ENCODE peak calls at places on chromosomes 5 and 9, in five cellular contexts. One of them, this sample, is unnamed.

GRCh38 chr5:15634771-15635347 is 134.9 kb downstream of the FBXL7 start:
- DNase-seq in cardiac muscle cell: no peak
- DNase-seq in GM12878: no peak
- DNase-seq in IMR-90: no peak
- DNase-seq in fibroblast of lung: no peak
- DNase-seq in this sample: no peak

GRCh38 chr5:23064710-23065109 is 211.6 kb upstream of the CDH12 start:
- DNase-seq in cardiac muscle cell: no peak
- DNase-seq in GM12878: no peak
- DNase-seq in IMR-90: no peak
- DNase-seq in fibroblast of lung: no peak
- DNase-seq in this sample: no peak

GRCh38 chr5:71794061-71794695 is 75.1 kb downstream of the CARTPT start:
- DNase-seq in fibroblast of lung: no peak
- DNase-seq in cardiac muscle cell: no peak
- DNase-seq in GM12878: no peak
- DNase-seq in IMR-90: no peak
- DNase-seq in this sample: no peak

GRCh38 chr5:154813736-154814135 is 36.7 kb downstream of the FAXDC2 start:
- DNase-seq in fibroblast of lung: no peak
- DNase-seq in cardiac muscle cell: no peak
- DNase-seq in IMR-90: no peak
- DNase-seq in GM12878: no peak
- DNase-seq in this sample: no peak

GRCh38 chr5:171924493-171925122 is 81.8 kb downstream of the FBXW11 start:
- DNase-seq in cardiac muscle cell: no peak
- DNase-seq in fibroblast of lung: no peak
- DNase-seq in GM12878: no peak
- DNase-seq in IMR-90: no peak
- DNase-seq in this sample: no peak

GRCh38 chr5:24850911-24851310 is 206.1 kb upstream of the CDH10 start:
- DNase-seq in fibroblast of lung: no peak
- DNase-seq in cardiac muscle cell: no peak
- DNase-seq in GM12878: no peak
- DNase-seq in IMR-90: no peak
- DNase-seq in this sample: no peak

GRCh38 chr9:79917417-79917816 is 345.7 kb downstream of the TLE4 start:
- DNase-seq in cardiac muscle cell: no peak
- DNase-seq in GM12878: no peak
- DNase-seq in fibroblast of lung: no peak
- DNase-seq in IMR-90: no peak
- DNase-seq in this sample: no peak

GRCh38 chr9:16003785-16004184 is 450.9 kb downstream of the CCDC171 start:
- DNase-seq in IMR-90: no peak
- DNase-seq in cardiac muscle cell: no peak
- DNase-seq in GM12878: no peak
- DNase-seq in fibroblast of lung: no peak
- DNase-seq in this sample: peak

GRCh38 chr5:67240846-67241245 is 44.2 kb upstream of the CD180 start:
- DNase-seq in fibroblast of lung: no peak
- DNase-seq in cardiac muscle cell: no peak
- DNase-seq in GM12878: no peak
- DNase-seq in IMR-90: no peak
- DNase-seq in this sample: no peak

GRCh38 chr9:75903785-75904360 is 13.4 kb downstream of the PCSK5 start:
- DNase-seq in fibroblast of lung: no peak
- DNase-seq in GM12878: no peak
- DNase-seq in cardiac muscle cell: no peak
- DNase-seq in IMR-90: peak
- DNase-seq in this sample: peak

GRCh38 chr5:5316333-5316732 is 106.1 kb upstream of the ICE1 start:
- DNase-seq in GM12878: no peak
- DNase-seq in IMR-90: no peak
- DNase-seq in fibroblast of lung: no peak
- DNase-seq in cardiac muscle cell: no peak
- DNase-seq in this sample: peak

GRCh38 chr5:108369167-108369566 is 12.7 kb downstream of the FBXL17 start:
- DNase-seq in fibroblast of lung: no peak
- DNase-seq in IMR-90: no peak
- DNase-seq in cardiac muscle cell: no peak
- DNase-seq in GM12878: no peak
- DNase-seq in this sample: no peak
- H3K4me3 ChIP-seq in fibroblast of lung: no peak
- H3K4me3 ChIP-seq in IMR-90: no peak
- H3K4me3 ChIP-seq in cardiac muscle cell: no peak
- H3K4me3 ChIP-seq in GM12878: no peak
- H3K4me3 ChIP-seq in this sample: no peak

GRCh38 chr9:98673681-98674080 is 35.1 kb downstream of the GABBR2 start:
- DNase-seq in fibroblast of lung: no peak
- DNase-seq in GM12878: no peak
- DNase-seq in IMR-90: no peak
- DNase-seq in cardiac muscle cell: no peak
- DNase-seq in this sample: no peak

GRCh38 chr9:98678244-98678842 is 30.4 kb downstream of the GABBR2 start:
- DNase-seq in GM12878: no peak
- DNase-seq in cardiac muscle cell: peak
- DNase-seq in fibroblast of lung: peak
- DNase-seq in IMR-90: no peak
- DNase-seq in this sample: peak
- TF ChIP-seq CTCF in GM12878: peak
- TF ChIP-seq CTCF in cardiac muscle cell: peak
- TF ChIP-seq CTCF in fibroblast of lung: peak
- TF ChIP-seq CTCF in IMR-90: peak
- TF ChIP-seq CTCF in this sample: peak

GRCh38 chr5:31269259-31269658 is 75.8 kb downstream of the CDH6 start:
- DNase-seq in cardiac muscle cell: no peak
- DNase-seq in fibroblast of lung: no peak
- DNase-seq in IMR-90: no peak
- DNase-seq in GM12878: no peak
- DNase-seq in this sample: no peak

GRCh38 chr5:31270396-31270795 is 76.9 kb downstream of the CDH6 start:
- DNase-seq in cardiac muscle cell: peak
- DNase-seq in GM12878: no peak
- DNase-seq in IMR-90: peak
- DNase-seq in fibroblast of lung: peak
- DNase-seq in this sample: peak

GRCh38 chr5:31273161-31273560 is 79.7 kb downstream of the CDH6 start:
- DNase-seq in fibroblast of lung: no peak
- DNase-seq in cardiac muscle cell: peak
- DNase-seq in GM12878: no peak
- DNase-seq in IMR-90: peak
- DNase-seq in this sample: no peak

GRCh38 chr5:31271567-31271966 is 78.1 kb downstream of the CDH6 start:
- DNase-seq in GM12878: no peak
- DNase-seq in cardiac muscle cell: no peak
- DNase-seq in fibroblast of lung: no peak
- DNase-seq in IMR-90: no peak
- DNase-seq in this sample: no peak

DNA sequence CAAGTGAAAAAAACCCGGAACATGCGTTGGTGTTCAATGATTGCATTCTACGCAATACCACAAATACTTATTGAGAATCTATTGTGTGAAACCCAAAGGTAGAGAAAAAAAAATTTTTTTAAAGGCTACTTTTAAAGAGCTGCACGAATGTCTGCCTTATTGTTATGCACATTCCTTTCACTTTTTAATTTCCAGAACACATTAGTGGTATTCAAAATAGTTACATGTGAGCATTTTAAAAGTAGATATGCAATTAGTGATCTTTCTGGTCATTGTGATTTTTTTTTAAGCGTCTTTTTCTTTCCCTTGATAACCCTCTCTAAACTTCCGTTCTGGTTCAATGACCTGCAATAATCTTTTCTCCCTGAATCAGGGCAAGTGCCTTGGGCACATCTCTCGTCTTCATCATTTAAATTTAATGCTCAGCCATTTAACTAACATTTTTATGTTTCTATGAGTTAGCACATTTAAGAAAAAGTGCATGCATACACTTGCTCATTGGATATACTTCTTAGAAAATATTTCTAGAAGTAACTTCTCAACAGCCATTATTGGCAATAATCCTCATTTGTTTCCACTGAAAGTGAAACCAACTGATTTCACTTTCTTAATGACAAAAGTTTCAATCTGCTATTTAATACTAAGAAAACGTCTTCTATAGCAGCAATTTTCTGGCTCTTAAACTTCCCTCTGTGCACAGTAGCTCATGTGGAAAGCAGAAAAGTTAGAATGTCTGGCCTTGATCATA is 80.3 kb downstream of the CDH6 start:
- DNase-seq in GM12878: peak
- DNase-seq in cardiac muscle cell: no peak
- DNase-seq in IMR-90: no peak
- DNase-seq in fibroblast of lung: peak
- DNase-seq in this sample: peak
- H3K4me3 ChIP-seq in GM12878: peak
- H3K4me3 ChIP-seq in cardiac muscle cell: no peak
- H3K4me3 ChIP-seq in IMR-90: peak
- H3K4me3 ChIP-seq in fibroblast of lung: peak
- H3K4me3 ChIP-seq in this sample: no peak

DNA sequence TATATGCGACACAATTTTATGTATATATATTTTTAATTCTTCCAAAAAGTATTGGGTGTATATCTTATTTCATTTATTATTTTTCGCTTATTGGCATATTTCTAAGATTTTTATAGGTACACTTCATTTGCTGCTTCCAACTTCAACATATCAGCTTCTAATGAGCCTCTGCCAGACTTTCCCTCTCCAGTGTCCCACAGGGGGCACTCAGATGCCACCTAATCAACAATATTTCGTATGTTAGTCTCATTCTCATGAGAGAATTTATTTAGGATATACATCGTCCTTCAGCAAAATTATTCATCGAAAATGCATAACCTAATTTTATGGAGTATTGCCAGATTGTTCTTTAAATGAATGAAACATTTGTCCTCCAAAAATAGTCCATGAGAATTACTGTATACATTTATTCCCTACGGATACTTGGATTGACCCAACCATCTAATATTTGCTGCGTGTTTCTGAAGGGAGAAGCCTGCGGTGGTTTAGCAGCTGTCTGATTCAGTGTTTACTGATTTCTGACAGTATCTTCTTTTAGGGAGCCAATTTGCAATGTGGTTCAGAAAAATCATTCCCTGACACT is 100.6 kb upstream of the SELENOP start:
- DNase-seq in cardiac muscle cell: peak
- DNase-seq in GM12878: no peak
- DNase-seq in fibroblast of lung: peak
- DNase-seq in IMR-90: peak
- DNase-seq in this sample: peak
- TF ChIP-seq CTCF in cardiac muscle cell: peak
- TF ChIP-seq CTCF in GM12878: peak
- TF ChIP-seq CTCF in fibroblast of lung: peak
- TF ChIP-seq CTCF in IMR-90: peak
- TF ChIP-seq CTCF in this sample: peak

GRCh38 chr9:131728546-131728910 is 11.3 kb downstream of the RAPGEF1 start:
- DNase-seq in fibroblast of lung: no peak
- DNase-seq in IMR-90: no peak
- DNase-seq in GM12878: no peak
- DNase-seq in cardiac muscle cell: no peak
- DNase-seq in this sample: no peak
- H3K4me3 ChIP-seq in fibroblast of lung: no peak
- H3K4me3 ChIP-seq in IMR-90: no peak
- H3K4me3 ChIP-seq in GM12878: peak
- H3K4me3 ChIP-seq in cardiac muscle cell: no peak
- H3K4me3 ChIP-seq in this sample: no peak

DNA sequence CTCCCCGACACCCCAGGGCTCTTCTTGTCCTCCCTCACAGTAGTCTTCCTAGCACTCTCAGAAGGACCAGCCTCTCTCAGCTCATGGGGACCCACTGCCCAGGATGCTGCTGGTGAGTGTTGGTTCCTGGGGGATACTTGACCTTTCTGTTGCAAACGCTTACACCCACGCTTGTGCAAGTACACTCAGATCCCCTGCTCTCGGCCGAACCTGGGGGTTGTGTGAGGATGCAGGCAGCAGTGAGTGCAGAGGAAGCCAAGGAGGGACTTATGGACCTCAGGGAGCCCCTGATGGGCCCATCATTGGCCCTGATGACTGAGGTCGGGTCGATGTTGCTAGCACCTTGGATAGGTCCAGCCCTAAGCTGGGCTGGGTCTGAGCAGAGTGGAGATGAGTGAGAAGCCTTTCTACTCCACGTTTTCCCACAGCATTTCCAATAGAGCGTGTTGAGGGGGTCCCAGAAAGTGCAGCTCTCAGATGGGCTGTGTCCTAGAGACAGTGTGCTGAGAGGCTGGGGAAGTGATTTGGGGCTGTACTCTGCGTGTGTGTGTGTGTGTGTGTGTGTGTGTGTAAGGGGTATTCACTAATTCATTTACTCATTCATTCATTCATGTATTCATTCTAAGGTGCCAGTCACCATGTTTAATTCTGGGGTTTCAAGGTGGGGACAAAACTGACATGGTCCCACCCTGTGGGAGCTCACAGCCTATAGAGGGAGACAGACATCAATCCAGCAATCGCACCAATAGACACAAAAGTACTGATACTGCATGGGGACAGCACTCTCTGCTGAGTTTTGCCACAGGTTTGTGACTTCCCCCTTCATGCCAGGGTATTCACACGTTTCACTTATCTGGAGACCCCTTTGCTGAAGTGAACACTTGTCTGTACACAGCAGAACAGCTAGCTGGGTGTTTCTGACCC is 25.2 kb upstream of the PITX1 start:
- DNase-seq in cardiac muscle cell: no peak
- DNase-seq in IMR-90: no peak
- DNase-seq in fibroblast of lung: no peak
- DNase-seq in GM12878: no peak
- DNase-seq in this sample: no peak
- TF ChIP-seq CTCF in cardiac muscle cell: no peak
- TF ChIP-seq CTCF in IMR-90: no peak
- TF ChIP-seq CTCF in fibroblast of lung: peak
- TF ChIP-seq CTCF in GM12878: no peak
- TF ChIP-seq CTCF in this sample: peak

GRCh38 chr5:57302643-57303042 is 128.8 kb downstream of the GPBP1 start:
- DNase-seq in cardiac muscle cell: no peak
- DNase-seq in fibroblast of lung: peak
- DNase-seq in IMR-90: peak
- DNase-seq in GM12878: no peak
- DNase-seq in this sample: peak

GRCh38 chr5:57298295-57298984 is 124.6 kb downstream of the GPBP1 start:
- DNase-seq in cardiac muscle cell: peak
- DNase-seq in IMR-90: peak
- DNase-seq in GM12878: peak
- DNase-seq in fibroblast of lung: peak
- DNase-seq in this sample: peak

GRCh38 chr5:57299945-57300344 is 126.1 kb downstream of the GPBP1 start:
- DNase-seq in cardiac muscle cell: no peak
- DNase-seq in GM12878: no peak
- DNase-seq in fibroblast of lung: no peak
- DNase-seq in IMR-90: no peak
- DNase-seq in this sample: no peak

GRCh38 chr5:57302164-57302563 is 128.3 kb downstream of the GPBP1 start:
- DNase-seq in fibroblast of lung: peak
- DNase-seq in cardiac muscle cell: no peak
- DNase-seq in IMR-90: peak
- DNase-seq in GM12878: peak
- DNase-seq in this sample: peak

GRCh38 chr5:57298985-57299491 is 125.2 kb downstream of the GPBP1 start:
- DNase-seq in cardiac muscle cell: peak
- DNase-seq in GM12878: peak
- DNase-seq in fibroblast of lung: peak
- DNase-seq in IMR-90: peak
- DNase-seq in this sample: peak
- H3K4me3 ChIP-seq in cardiac muscle cell: no peak
- H3K4me3 ChIP-seq in GM12878: peak
- H3K4me3 ChIP-seq in fibroblast of lung: no peak
- H3K4me3 ChIP-seq in IMR-90: no peak
- H3K4me3 ChIP-seq in this sample: no peak

GRCh38 chr5:177601577-177602457 is 1.9 kb downstream of the B4GALT7 start:
- DNase-seq in IMR-90: no peak
- DNase-seq in cardiac muscle cell: peak
- DNase-seq in fibroblast of lung: no peak
- DNase-seq in GM12878: no peak
- DNase-seq in this sample: peak
- TF ChIP-seq CTCF in IMR-90: no peak
- TF ChIP-seq CTCF in cardiac muscle cell: no peak
- TF ChIP-seq CTCF in fibroblast of lung: no peak
- TF ChIP-seq CTCF in GM12878: peak
- TF ChIP-seq CTCF in this sample: peak